ENCODE peak calls at places on chromosome 10, in four cellular contexts. One of them, this sample, is unnamed.

GRCh38 chr10:103967433-103968142 is 648 bp downstream of the SLK start:
- DNase-seq in EL: peak
- DNase-seq in NCI-H2029: no peak
- DNase-seq in MCF 10A: peak
- DNase-seq in this sample: peak

GRCh38 chr10:19325581-19325980 is 277.0 kb downstream of the MALRD1 start:
- DNase-seq in NCI-H2029: no peak
- DNase-seq in EL: no peak
- DNase-seq in MCF 10A: peak
- DNase-seq in this sample: no peak

GRCh38 chr10:126387931-126388911 is at the start of gene ADAM12:
- DNase-seq in NCI-H2029: no peak
- DNase-seq in EL: peak
- DNase-seq in MCF 10A: peak
- DNase-seq in this sample: no peak

GRCh38 chr10:21194510-21194993 is 297.4 kb upstream of the NEBL start:
- DNase-seq in NCI-H2029: no peak
- DNase-seq in MCF 10A: peak
- DNase-seq in EL: no peak
- DNase-seq in this sample: no peak

GRCh38 chr10:116716381-116716780 is 26.0 kb downstream of the HSPA12A start:
- DNase-seq in EL: no peak
- DNase-seq in MCF 10A: no peak
- DNase-seq in NCI-H2029: no peak
- DNase-seq in this sample: no peak

GRCh38 chr10:53918755-53919154 is 882.3 kb downstream of the PCDH15 start:
- DNase-seq in NCI-H2029: no peak
- DNase-seq in EL: no peak
- DNase-seq in MCF 10A: no peak
- DNase-seq in this sample: no peak

GRCh38 chr10:91054325-91054724 is 133.4 kb upstream of the ANKRD1 start:
- DNase-seq in MCF 10A: no peak
- DNase-seq in EL: peak
- DNase-seq in NCI-H2029: no peak
- DNase-seq in this sample: no peak

GRCh38 chr10:110076559-110077318 is 69.0 kb downstream of the ADD3 start:
- DNase-seq in MCF 10A: peak
- DNase-seq in EL: peak
- DNase-seq in NCI-H2029: no peak
- DNase-seq in this sample: no peak

GRCh38 chr10:62610649-62611229 is 193.8 kb upstream of the ADO start:
- DNase-seq in NCI-H2029: no peak
- DNase-seq in EL: peak
- DNase-seq in MCF 10A: peak
- DNase-seq in this sample: peak

GRCh38 chr10:25016349-25017246 is at the start of gene THNSL1:
- DNase-seq in EL: peak
- DNase-seq in MCF 10A: peak
- DNase-seq in NCI-H2029: peak
- DNase-seq in this sample: peak

GRCh38 chr10:63887600-63888396 is 366.6 kb downstream of the REEP3 start:
- DNase-seq in NCI-H2029: no peak
- DNase-seq in EL: no peak
- DNase-seq in MCF 10A: no peak
- DNase-seq in this sample: no peak

GRCh38 chr10:103120977-103121735 is 71.9 kb downstream of the NT5C2 start:
- DNase-seq in EL: no peak
- DNase-seq in MCF 10A: peak
- DNase-seq in NCI-H2029: no peak
- DNase-seq in this sample: no peak

GRCh38 chr10:131961777-131962450 is 19.8 kb downstream of the BNIP3 start:
- DNase-seq in EL: peak
- DNase-seq in MCF 10A: no peak
- DNase-seq in NCI-H2029: no peak
- DNase-seq in this sample: no peak

GRCh38 chr10:133356953-133357292 is 896 bp downstream of the FUOM start:
- DNase-seq in MCF 10A: no peak
- DNase-seq in EL: no peak
- DNase-seq in NCI-H2029: no peak
- DNase-seq in this sample: no peak

GRCh38 chr10:102451105-102451969 is at the start of gene C10orf95:
- DNase-seq in NCI-H2029: no peak
- DNase-seq in MCF 10A: no peak
- DNase-seq in EL: no peak
- DNase-seq in this sample: no peak

GRCh38 chr10:100025528-100026070 is 15.9 kb upstream of the DNMBP start:
- DNase-seq in MCF 10A: no peak
- DNase-seq in EL: no peak
- DNase-seq in NCI-H2029: peak
- DNase-seq in this sample: no peak

GRCh38 chr10:876442-876841 is 55.1 kb downstream of the LARP4B start:
- DNase-seq in EL: no peak
- DNase-seq in MCF 10A: no peak
- DNase-seq in NCI-H2029: no peak
- DNase-seq in this sample: no peak

GRCh38 chr10:84308481-84309304 is 19.7 kb upstream of the CCSER2 start:
- DNase-seq in MCF 10A: no peak
- DNase-seq in EL: peak
- DNase-seq in NCI-H2029: no peak
- DNase-seq in this sample: no peak

GRCh38 chr10:10055656-10056445 is 961.8 kb upstream of the CELF2 start:
- DNase-seq in EL: peak
- DNase-seq in NCI-H2029: no peak
- DNase-seq in MCF 10A: no peak
- DNase-seq in this sample: no peak

GRCh38 chr10:79361721-79362397 is 14.6 kb downstream of the PPIF start:
- DNase-seq in EL: no peak
- DNase-seq in NCI-H2029: no peak
- DNase-seq in MCF 10A: no peak
- DNase-seq in this sample: no peak

GRCh38 chr10:114441107-114441506 is 36.8 kb upstream of the AFAP1L2 start:
- DNase-seq in MCF 10A: no peak
- DNase-seq in EL: no peak
- DNase-seq in NCI-H2029: no peak
- DNase-seq in this sample: no peak

GRCh38 chr10:69352569-69353264 is 64.0 kb downstream of the TACR2 start:
- DNase-seq in MCF 10A: no peak
- DNase-seq in NCI-H2029: no peak
- DNase-seq in EL: peak
- DNase-seq in this sample: no peak

GRCh38 chr10:3747248-3747960 is 37.6 kb downstream of the KLF6 start:
- DNase-seq in EL: no peak
- DNase-seq in NCI-H2029: no peak
- DNase-seq in MCF 10A: no peak
- DNase-seq in this sample: no peak

GRCh38 chr10:36989233-36989632 is 136.2 kb upstream of the ANKRD30A start:
- DNase-seq in EL: no peak
- DNase-seq in MCF 10A: no peak
- DNase-seq in NCI-H2029: no peak
- DNase-seq in this sample: no peak

GRCh38 chr10:22618081-22618785 is 96.1 kb downstream of the PIP4K2A start:
- DNase-seq in EL: peak
- DNase-seq in NCI-H2029: no peak
- DNase-seq in MCF 10A: no peak
- DNase-seq in this sample: no peak

GRCh38 chr10:21724695-21725371 is 190.8 kb downstream of the MLLT10 start:
- DNase-seq in MCF 10A: peak
- DNase-seq in NCI-H2029: peak
- DNase-seq in EL: peak
- DNase-seq in this sample: peak

GRCh38 chr10:100182281-100182680 is 3.5 kb downstream of the ERLIN1 start:
- DNase-seq in EL: no peak
- DNase-seq in NCI-H2029: no peak
- DNase-seq in MCF 10A: no peak
- DNase-seq in this sample: no peak

GRCh38 chr10:102003541-102003940 is 52.4 kb downstream of the ARMH3 start:
- DNase-seq in MCF 10A: peak
- DNase-seq in EL: peak
- DNase-seq in NCI-H2029: no peak
- DNase-seq in this sample: no peak

GRCh38 chr10:118106426-118106825 is 59.7 kb upstream of the RAB11FIP2 start:
- DNase-seq in MCF 10A: peak
- DNase-seq in EL: peak
- DNase-seq in NCI-H2029: no peak
- DNase-seq in this sample: peak

GRCh38 chr10:13585943-13586342 is 822 bp upstream of the PRPF18 start:
- DNase-seq in MCF 10A: no peak
- DNase-seq in EL: no peak
- DNase-seq in NCI-H2029: no peak
- DNase-seq in this sample: no peak

GRCh38 chr10:110275140-110275729 is 29.5 kb downstream of the SMNDC1 start:
- DNase-seq in NCI-H2029: no peak
- DNase-seq in EL: no peak
- DNase-seq in MCF 10A: no peak
- DNase-seq in this sample: peak

GRCh38 chr10:114024876-114025609 is 18.6 kb upstream of the ADRB1 start:
- DNase-seq in MCF 10A: peak
- DNase-seq in EL: peak
- DNase-seq in NCI-H2029: no peak
- DNase-seq in this sample: no peak

GRCh38 chr10:25804505-25804904 is 129.5 kb upstream of the MYO3A start:
- DNase-seq in MCF 10A: no peak
- DNase-seq in NCI-H2029: no peak
- DNase-seq in EL: no peak
- DNase-seq in this sample: no peak

GRCh38 chr10:113978802-113979201 is 64.9 kb upstream of the ADRB1 start:
- DNase-seq in EL: no peak
- DNase-seq in NCI-H2029: no peak
- DNase-seq in MCF 10A: no peak
- DNase-seq in this sample: no peak

GRCh38 chr10:70496341-70497119 is 18.0 kb downstream of the PALD1 start:
- DNase-seq in MCF 10A: no peak
- DNase-seq in EL: no peak
- DNase-seq in NCI-H2029: no peak
- DNase-seq in this sample: no peak

GRCh38 chr10:99854860-99855259 is 72.4 kb downstream of the ABCC2 start:
- DNase-seq in MCF 10A: no peak
- DNase-seq in NCI-H2029: no peak
- DNase-seq in EL: peak
- DNase-seq in this sample: peak

GRCh38 chr10:119006451-119007210 is 22.9 kb upstream of the NANOS1 start:
- DNase-seq in MCF 10A: peak
- DNase-seq in NCI-H2029: no peak
- DNase-seq in EL: peak
- DNase-seq in this sample: peak

GRCh38 chr10:48649349-48649944 is 35.2 kb upstream of the WDFY4 start:
- DNase-seq in EL: no peak
- DNase-seq in NCI-H2029: no peak
- DNase-seq in MCF 10A: no peak
- DNase-seq in this sample: peak